ENCODE peak calls at places on chromosome 19, in six cellular contexts. E, N, M, Z, C and F are unnamed samples.

GRCh38 chr19:45508931-45509691 is 1.8 kb downstream of the VASP start:
- DNase-seq in Z (no peak), E (peak; percentile 94), M (peak; percentile 96), C (peak; percentile 81), N (peak; percentile 83), F (peak; percentile 46)

GRCh38 chr19:54209748-54210494 is 9.3 kb downstream of the RPS9 start:
- DNase-seq in N (peak; percentile 91), Z (peak; percentile 70), M (peak; percentile 91), E (peak; percentile 82), C (peak; percentile 99), F (no peak)

GRCh38 chr19:35767288-35768081 is 7.9 kb upstream of the ARHGAP33 start:
- DNase-seq in M (no peak), E (no peak), C (no peak), N (no peak), Z (no peak), F (no peak)

GRCh38 chr19:10334340-10335148 is 1.2 kb upstream of the RAVER1 start:
- DNase-seq in C (peak; percentile 99), Z (peak; percentile 95), E (peak; percentile 95), M (peak; percentile 98), N (peak; percentile 97), F (no peak)

GRCh38 chr19:12796146-12797071 is 5.1 kb downstream of the JUNB start:
- DNase-seq in M (peak; percentile 86), N (peak; percentile 79), Z (peak; percentile 83), E (peak; percentile 87), C (peak; percentile 91), F (no peak)

GRCh38 chr19:38725469-38726283 is 18.6 kb downstream of the CAPN12 start:
- DNase-seq in N (no peak), Z (no peak), M (no peak), C (no peak), E (no peak), F (no peak)

GRCh38 chr19:15248648-15249559 is 16.7 kb upstream of the EPHX3 start:
- DNase-seq in C (peak; percentile 95), E (peak; percentile 87), M (peak; percentile 96), Z (peak; percentile 30), N (peak; percentile 93), F (no peak)

GRCh38 chr19:28020631-28021315 is 1192.2 kb downstream of the UQCRFS1 start:
- DNase-seq in Z (no peak), N (no peak), C (no peak), E (no peak), M (no peak), F (no peak)

GRCh38 chr19:50702870-50703829 is 16.5 kb downstream of the SHANK1 start:
- DNase-seq in Z (no peak), E (no peak), M (no peak), N (no peak), C (no peak), F (no peak)

GRCh38 chr19:927044-927706 is 1.3 kb downstream of the ARID3A start:
- DNase-seq in Z (peak; percentile 80), C (peak; percentile 81), E (peak; percentile 95), N (peak; percentile 79), M (peak; percentile 89), F (no peak)

GRCh38 chr19:10753305-10753704 is 35.4 kb downstream of the DNM2 start:
- DNase-seq in N (no peak), E (no peak), Z (no peak), C (no peak), M (no peak), F (no peak)

GRCh38 chr19:58228584-58229254 is at the start of gene ZNF544:
- DNase-seq in E (peak; percentile 94), M (peak; percentile 78), C (peak; percentile 92), Z (peak; percentile 88), N (peak; percentile 85), F (peak; percentile 41)

GRCh38 chr19:3291644-3292043 is 67.2 kb downstream of the CELF5 start:
- DNase-seq in N (no peak), E (no peak), Z (no peak), C (no peak), M (no peak), F (no peak)

GRCh38 chr19:37551123-37551993 is 43.2 kb downstream of the ZNF571 start:
- DNase-seq in M (no peak), E (peak; percentile 82), Z (no peak), N (peak; percentile 73), C (peak; percentile 89), F (peak; percentile 59)

GRCh38 chr19:49874503-49875157 is 2.5 kb downstream of the AKT1S1 start:
- DNase-seq in E (no peak), Z (no peak), C (no peak), N (no peak), M (no peak), F (no peak)

GRCh38 chr19:34838248-34838647 is 65.2 kb upstream of the ZNF599 start:
- DNase-seq in M (no peak), N (no peak), Z (peak; percentile 41), E (no peak), C (peak; percentile 2), F (no peak)

GRCh38 chr19:42468273-42468796 is 25.6 kb upstream of the CXCL17 start:
- DNase-seq in C (peak; percentile 81), E (no peak), N (no peak), M (no peak), Z (no peak), F (no peak)

GRCh38 chr19:38263696-38264485 is 482 bp upstream of the SPINT2 start:
- DNase-seq in E (peak; percentile 94), Z (peak; percentile 100), C (peak; percentile 54), M (no peak), N (no peak), F (no peak)

GRCh38 chr19:5147971-5148793 is 179.3 kb downstream of the KDM4B start:
- DNase-seq in N (peak; percentile 29), C (no peak), E (no peak), M (peak; percentile 70), Z (no peak), F (no peak)

GRCh38 chr19:35232912-35233311 is 4.4 kb upstream of the FAM187B start:
- DNase-seq in Z (no peak), C (peak; percentile 27), E (no peak), N (no peak), M (no peak), F (no peak)

GRCh38 chr19:22427587-22428298 is 5.6 kb upstream of the ZNF98 start:
- DNase-seq in C (no peak), E (no peak), M (no peak), N (no peak), Z (no peak), F (no peak)

GRCh38 chr19:22426901-22427300 is 4.8 kb upstream of the ZNF98 start:
- DNase-seq in C (no peak), E (no peak), N (no peak), M (no peak), Z (no peak), F (no peak)

GRCh38 chr19:22428299-22428913 is 6.3 kb upstream of the ZNF98 start:
- DNase-seq in M (no peak), Z (no peak), E (no peak), N (no peak), C (no peak), F (no peak)
- H3K4me3 ChIP-seq in M (no peak overlapping the region), Z (no peak overlapping the region), E (no peak overlapping the region), N (peak overlapping the region; percentile 38), C (no peak overlapping the region), F (no peak overlapping the region)

GRCh38 chr19:30256510-30256850 is 115.7 kb upstream of the ZNF536 start:
- DNase-seq in Z (no peak), N (no peak), E (no peak), C (no peak), M (no peak), F (no peak)
- TF ChIP-seq CTCF in Z (no peak), N (no peak), E (no peak), C (no peak), M (no peak), F (no peak)

GRCh38 chr19:46896076-46896794 is 35.4 kb downstream of the ARHGAP35 start:
- DNase-seq in Z (no peak), E (peak; percentile 81), M (no peak), C (no peak), N (no peak), F (no peak)

GRCh38 chr19:46900341-46900740 is 39.5 kb downstream of the ARHGAP35 start:
- DNase-seq in E (no peak), C (no peak), Z (no peak), N (no peak), M (no peak), F (no peak)

GRCh38 chr19:46901701-46902401 is 41.1 kb downstream of the ARHGAP35 start:
- DNase-seq in Z (no peak), M (no peak), C (peak; percentile 34), E (no peak), N (no peak), F (no peak)

GRCh38 chr19:46902402-46902766 is 41.6 kb downstream of the ARHGAP35 start:
- DNase-seq in Z (peak; percentile 61), N (no peak), C (peak; percentile 70), E (no peak), M (no peak), F (no peak)

DNA sequence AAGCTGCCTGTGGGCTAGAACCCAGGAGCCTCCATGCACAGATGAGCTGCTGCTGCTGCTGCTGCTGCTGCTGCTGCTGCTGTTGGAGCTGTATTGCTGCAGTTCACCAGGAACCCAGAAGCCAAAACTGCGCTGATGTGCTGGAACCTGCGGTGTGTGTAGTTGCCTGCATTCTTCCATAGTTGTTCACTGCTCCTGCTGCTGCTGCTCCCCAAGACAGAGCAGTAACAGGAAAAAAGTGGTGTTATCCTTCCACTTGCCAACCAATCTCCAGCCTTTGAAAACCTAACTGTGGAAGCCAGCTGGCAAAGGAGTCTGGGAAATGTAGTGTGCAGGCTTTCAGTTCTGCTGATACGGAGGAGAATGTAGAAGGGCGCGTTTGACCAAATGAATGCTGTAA is 37.9 kb downstream of the ARHGAP35 start:
- DNase-seq in E (no peak), C (peak; percentile 31), Z (no peak), N (no peak), M (no peak), F (no peak)
- H3K4me3 ChIP-seq in E (no peak overlapping the region), C (no peak overlapping the region), Z (no peak overlapping the region), N (no peak overlapping the region), M (no peak overlapping the region), F (no peak overlapping the region)

GRCh38 chr19:8071912-8072311 is 19.4 kb downstream of the CCL25 start:
- DNase-seq in N (no peak), Z (peak; percentile 33), E (peak; percentile 65), C (no peak), M (no peak), F (no peak)
- TF ChIP-seq CTCF in N (no peak), Z (peak; percentile 30), E (no peak), C (no peak), M (no peak), F (no peak)

DNA sequence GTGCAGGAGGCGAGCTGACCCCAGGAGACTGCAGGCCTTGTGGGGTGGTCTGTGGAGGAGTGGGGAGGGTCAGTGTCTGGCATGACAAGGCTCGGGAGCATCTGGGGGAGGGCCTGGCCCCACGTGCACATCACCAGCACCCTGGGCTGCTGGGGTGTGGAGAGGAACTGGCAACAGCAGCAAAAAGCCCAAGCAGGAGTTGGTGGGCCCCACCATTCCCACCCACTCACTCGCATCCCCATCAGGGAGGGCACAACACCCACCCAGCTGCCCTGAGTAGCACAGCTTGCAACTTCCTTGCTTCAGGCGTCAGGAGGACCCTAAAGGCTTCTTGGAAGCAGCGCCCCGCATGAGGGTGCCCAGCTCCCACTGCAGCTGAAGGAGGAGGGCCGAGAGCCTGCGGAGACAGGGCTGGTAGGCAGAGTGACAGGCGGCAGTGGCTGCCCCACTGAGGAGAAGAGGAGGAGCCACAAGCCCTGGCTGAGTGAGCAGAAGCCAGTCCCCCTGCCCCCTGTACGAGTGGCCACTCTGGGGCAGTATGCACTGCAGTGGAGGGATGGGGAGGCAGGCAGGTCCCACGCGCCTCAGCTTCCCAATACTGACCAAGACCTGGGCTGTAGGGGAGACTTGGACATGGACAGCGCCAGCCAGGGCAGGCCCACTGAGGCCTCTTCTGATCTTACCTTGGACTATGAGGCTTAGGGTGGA is 26.5 kb downstream of the ELL start:
- DNase-seq in N (no peak), Z (no peak), E (no peak), C (no peak), M (no peak), F (no peak)
- H3K4me3 ChIP-seq in N (no peak overlapping the region), Z (no peak overlapping the region), E (no peak overlapping the region), C (no peak overlapping the region), M (no peak overlapping the region), F (no peak overlapping the region)